ENCODE peak calls at places on chromosomes 4 and X, in four cellular contexts. I, Y, W and D are unnamed samples.

GRCh38 chr4:11529625-11530201 is 101.0 kb upstream of the HS3ST1 start:
- DNase-seq in I (no peak), Y (no peak), W (no peak), D (no peak)

GRCh38 chrX:87003031-87003430 is 514.6 kb upstream of the KLHL4 start:
- DNase-seq in I (no peak), Y (no peak), W (no peak), D (no peak)

GRCh38 chrX:153970398-153971123 is 1.1 kb downstream of the HCFC1 start:
- DNase-seq in I (peak), Y (no peak), W (peak), D (no peak)

GRCh38 chr4:41878991-41879491 is 56.2 kb upstream of the TMEM33 start:
- DNase-seq in I (no peak), Y (no peak), W (no peak), D (no peak)

GRCh38 chr4:76704133-76704881 is 193.6 kb downstream of the SOWAHB start:
- DNase-seq in I (no peak), Y (no peak), W (no peak), D (no peak)

GRCh38 chrX:111040377-111041017 is 55.5 kb upstream of the PAK3 start:
- DNase-seq in I (no peak), Y (no peak), W (no peak), D (no peak)

GRCh38 chr4:13612569-13612968 is 15.0 kb downstream of the BOD1L1 start:
- DNase-seq in I (no peak), Y (no peak), W (no peak), D (no peak)

GRCh38 chr4:53656421-53656981 is 65.2 kb upstream of the LNX1 start:
- DNase-seq in I (no peak), Y (no peak), W (no peak), D (no peak)

GRCh38 chrX:26470946-26471345 is 255.0 kb downstream of the MAGEB5 start:
- DNase-seq in I (no peak), Y (no peak), W (no peak), D (no peak)

GRCh38 chrX:17629519-17629918 is 107.8 kb upstream of the SCML1 start:
- DNase-seq in I (no peak), Y (no peak), W (no peak), D (no peak)

GRCh38 chr4:39530682-39531081 is 3.4 kb upstream of the UGDH start:
- DNase-seq in I (no peak), Y (no peak), W (no peak), D (no peak)

GRCh38 chr4:82431026-82431745 is 796 bp downstream of the ENOPH1 start:
- DNase-seq in I (peak), Y (no peak), W (no peak), D (no peak)

GRCh38 chr4:147678121-147678520 is 5.8 kb downstream of the PRMT9 start:
- DNase-seq in I (no peak), Y (no peak), W (no peak), D (no peak)
- TF ChIP-seq CBX5 in I (no peak), Y (no peak), W (no peak), D (no peak)

GRCh38 chrX:40244980-40245379 is 147.2 kb upstream of the BCOR start:
- DNase-seq in I (no peak), Y (no peak), W (no peak), D (no peak)
- TF ChIP-seq CBX5 in I (no peak), Y (no peak), W (no peak), D (no peak)

DNA sequence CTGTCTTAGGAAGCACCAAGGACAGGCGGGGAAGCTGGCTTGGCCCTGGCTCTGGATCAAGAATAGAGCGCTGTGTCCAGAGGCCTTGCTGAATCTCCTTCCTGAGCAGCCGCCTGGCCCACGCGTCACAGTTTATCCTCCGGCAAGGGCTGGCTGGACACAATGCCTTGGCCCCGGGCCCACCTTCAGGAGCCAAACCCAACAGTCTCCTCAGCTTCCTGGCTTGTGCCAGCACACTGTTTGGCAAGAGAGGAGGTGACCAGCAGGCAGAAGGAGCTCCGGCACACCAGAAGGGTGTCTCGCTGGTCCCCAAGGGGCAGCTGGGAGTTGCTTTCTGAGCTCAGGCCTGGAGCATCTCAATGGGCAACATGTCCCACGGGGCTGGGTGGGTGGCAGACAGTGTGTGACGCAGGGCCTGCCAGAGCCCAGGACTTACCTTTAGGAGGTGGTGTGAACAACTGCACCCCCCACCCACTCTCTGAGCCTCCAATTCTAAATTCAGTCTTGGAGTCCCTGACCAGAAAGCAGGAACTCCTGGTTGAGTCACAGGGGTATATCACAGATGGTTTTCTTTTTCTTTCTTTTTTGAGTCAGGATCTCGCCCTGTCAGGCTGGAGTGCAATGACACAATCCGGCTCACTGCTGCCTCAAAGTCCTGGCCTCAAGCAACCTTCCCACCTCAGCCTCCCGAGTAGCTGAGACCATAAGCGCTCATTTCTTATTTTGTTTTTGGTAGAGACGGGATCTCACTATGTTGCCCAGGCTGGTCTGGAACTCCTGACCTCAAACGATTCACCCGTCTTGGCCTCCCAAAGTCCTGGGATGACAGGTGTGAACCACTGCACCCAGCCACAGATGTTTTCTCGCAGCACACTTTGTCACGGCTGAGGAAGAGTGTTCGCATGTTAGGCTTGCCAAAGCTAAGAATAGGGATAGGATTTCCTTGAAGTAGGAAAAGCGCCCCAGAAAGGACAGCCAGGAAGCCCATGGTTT is 361.2 kb downstream of the BCOR start:
- DNase-seq in I (no peak), Y (no peak), W (no peak), D (no peak)
- TF ChIP-seq CBX5 in I (no peak), Y (no peak), W (no peak), D (no peak)

GRCh38 chr4:111020961-111021360 is 398.1 kb upstream of the PITX2 start:
- DNase-seq in I (no peak), Y (no peak), W (no peak), D (no peak)
- TF ChIP-seq CBX5 in I (no peak), Y (no peak), W (no peak), D (no peak)

GRCh38 chr4:127783026-127783769 is 1.1 kb downstream of the HSPA4L start:
- DNase-seq in I (peak), Y (no peak), W (peak), D (no peak)

GRCh38 chr4:127782025-127782274 is 172 bp upstream of the HSPA4L start:
- DNase-seq in I (peak), Y (peak), W (no peak), D (peak)

GRCh38 chr4:127780598-127780997 is 1.5 kb upstream of the HSPA4L start:
- DNase-seq in I (no peak), Y (no peak), W (no peak), D (no peak)

GRCh38 chr4:127782275-127783025 is at the start of gene HSPA4L:
- DNase-seq in I (no peak), Y (no peak), W (peak), D (peak)

DNA sequence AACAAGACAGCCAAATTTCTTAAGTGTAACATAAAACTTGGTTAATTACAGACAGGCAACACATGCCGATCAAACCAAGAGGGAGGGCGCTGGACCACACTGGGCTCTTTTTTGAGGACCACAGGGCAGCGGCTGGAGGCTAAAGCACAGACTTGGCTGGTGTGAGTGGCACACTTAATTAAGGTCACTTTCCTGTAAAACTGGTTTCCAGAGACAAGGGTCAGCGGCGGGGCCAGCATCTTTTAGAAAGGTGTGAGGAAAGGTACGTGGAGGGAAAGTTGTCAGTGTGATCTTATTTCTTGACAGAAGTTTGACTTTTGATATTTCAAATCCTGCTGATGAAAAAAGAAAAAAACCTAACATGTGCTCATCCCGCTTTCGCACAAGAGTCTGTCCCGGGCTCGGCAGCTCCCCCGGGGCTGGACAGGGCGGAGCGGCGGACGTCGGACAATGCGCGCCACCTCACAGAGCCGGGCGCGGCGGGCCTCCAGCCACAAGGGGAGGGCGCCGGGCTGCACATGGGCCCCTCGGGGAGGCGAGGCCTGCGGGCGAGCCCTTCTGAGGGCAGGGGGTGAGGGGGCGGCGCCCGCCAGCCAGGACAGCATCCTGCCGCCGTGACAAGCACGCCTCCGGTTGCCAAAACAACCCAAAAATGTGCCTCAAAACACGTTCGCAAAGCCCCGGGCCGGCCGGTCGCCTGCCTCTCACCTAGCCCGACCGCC is 658 bp upstream of the HSPA4L start:
- DNase-seq in I (no peak), Y (no peak), W (no peak), D (no peak)
- TF ChIP-seq CBX5 in I (no peak), Y (no peak), W (no peak), D (no peak)

GRCh38 chr4:146186556-146186955 is 11.0 kb downstream of the LSM6 start:
- DNase-seq in I (no peak), Y (no peak), W (no peak), D (no peak)
- TF ChIP-seq CBX5 in I (no peak), Y (no peak), W (no peak), D (no peak)